ENCODE peak calls at places on chromosomes 6 and 20, in nine cellular contexts. H is lung, M is heart right ventricle, D is Peyer's patch, I is nephron progenitor cell, T is RWPE1, V is AG09309, U is AG10803, A is suprapubic skin. J is an unnamed sample.

GRCh38 chr6:132819405-132820145 is 5.2 kb downstream of the RPS12 start:
- DNase-seq in H (no peak), M (no peak), D (no peak), I (no peak), T (peak), V (no peak), U (no peak), A (no peak), J (no peak)

GRCh38 chr20:25058797-25059486 is 1.0 kb upstream of the ACSS1 start:
- DNase-seq in H (no peak), M (no peak), D (peak), I (no peak), T (no peak), V (no peak), U (no peak), A (peak), J (no peak)

GRCh38 chr20:23782366-23782983 is 31.7 kb upstream of the CST1 start:
- DNase-seq in H (no peak), M (no peak), D (no peak), I (peak), T (peak), V (no peak), U (peak), A (no peak), J (no peak)

GRCh38 chr6:44219053-44219814 is 2.5 kb downstream of the MYMX start:
- DNase-seq in H (peak), M (peak), D (peak), I (peak), T (no peak), V (no peak), U (peak), A (peak), J (no peak)

GRCh38 chr6:8277769-8278168 is 157.6 kb downstream of the SLC35B3 start:
- DNase-seq in H (no peak), M (no peak), D (no peak), I (peak), T (no peak), V (no peak), U (no peak), A (no peak), J (no peak)

GRCh38 chr20:63696628-63697356 is at the start of gene TNFRSF6B:
- DNase-seq in H (no peak), M (peak), D (peak), I (peak), T (no peak), V (no peak), U (no peak), A (peak), J (no peak)

GRCh38 chr6:101454106-101454676 is 60.7 kb downstream of the GRIK2 start:
- DNase-seq in H (no peak), M (no peak), D (no peak), I (peak), T (no peak), V (no peak), U (no peak), A (no peak), J (no peak)

GRCh38 chr20:19129976-19130612 is 82.3 kb upstream of the SLC24A3 start:
- DNase-seq in H (no peak), M (no peak), D (peak), I (no peak), T (no peak), V (no peak), U (no peak), A (no peak), J (no peak)

GRCh38 chr6:44966449-44967091 is 361.6 kb upstream of the RUNX2 start:
- DNase-seq in H (no peak), M (no peak), D (no peak), I (no peak), T (peak), V (peak), U (peak), A (no peak), J (peak)

GRCh38 chr20:58692579-58693225 is at the start of gene NPEPL1:
- DNase-seq in H (peak), M (peak), D (peak), I (peak), T (peak), V (no peak), U (peak), A (no peak), J (no peak)

GRCh38 chr20:8154636-8155035 is 22.6 kb downstream of the PLCB1 start:
- DNase-seq in H (no peak), M (no peak), D (no peak), I (no peak), T (no peak), V (no peak), U (no peak), A (no peak), J (no peak)

GRCh38 chr6:1762203-1762602 is 152.5 kb downstream of the FOXC1 start:
- DNase-seq in H (no peak), M (no peak), D (no peak), I (no peak), T (no peak), V (no peak), U (no peak), A (no peak), J (no peak)

GRCh38 chr6:127737009-127737486 is 160.1 kb downstream of the C6orf58 start:
- DNase-seq in H (peak), M (no peak), D (no peak), I (peak), T (peak), V (peak), U (peak), A (no peak), J (peak)
- TF ChIP-seq CTCF in H (peak), M (peak), D (peak), I (peak), T (peak), V (peak), U (peak), A (peak), J (peak)

DNA sequence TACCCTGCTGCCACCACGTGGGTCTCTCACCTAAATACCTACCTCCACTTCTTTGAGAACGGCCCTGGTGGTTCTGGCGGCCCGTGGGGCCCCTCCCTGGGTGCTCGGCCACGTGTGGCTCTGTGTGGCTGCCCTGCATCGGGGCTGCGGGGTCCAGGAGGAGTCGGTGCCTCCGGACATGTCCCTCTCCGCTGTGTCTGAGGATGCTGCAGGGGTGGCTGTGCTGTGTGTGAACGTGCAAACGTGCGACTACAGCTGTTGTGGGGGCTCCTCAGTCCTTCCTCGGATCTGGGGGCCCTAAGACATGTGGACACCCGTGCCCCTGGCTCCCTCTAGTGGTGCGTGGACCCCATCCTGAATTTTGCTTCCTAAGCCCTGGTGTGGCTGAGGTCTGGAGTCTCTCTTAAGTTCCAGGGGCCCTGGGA is 691.8 kb downstream of the QKI start:
- DNase-seq in H (no peak), M (peak), D (no peak), I (peak), T (no peak), V (no peak), U (no peak), A (no peak), J (no peak)
- TF ChIP-seq CTCF in H (no peak), M (peak), D (no peak), I (peak), T (no peak), V (peak), U (peak), A (no peak), J (peak)

GRCh38 chr6:70901324-70901723 is 55.5 kb downstream of the B3GAT2 start:
- DNase-seq in H (no peak), M (no peak), D (no peak), I (no peak), T (no peak), V (no peak), U (no peak), A (no peak), J (peak)
- TF ChIP-seq CTCF in H (no peak), M (no peak), D (no peak), I (no peak), T (no peak), V (peak), U (peak), A (no peak), J (peak)

DNA sequence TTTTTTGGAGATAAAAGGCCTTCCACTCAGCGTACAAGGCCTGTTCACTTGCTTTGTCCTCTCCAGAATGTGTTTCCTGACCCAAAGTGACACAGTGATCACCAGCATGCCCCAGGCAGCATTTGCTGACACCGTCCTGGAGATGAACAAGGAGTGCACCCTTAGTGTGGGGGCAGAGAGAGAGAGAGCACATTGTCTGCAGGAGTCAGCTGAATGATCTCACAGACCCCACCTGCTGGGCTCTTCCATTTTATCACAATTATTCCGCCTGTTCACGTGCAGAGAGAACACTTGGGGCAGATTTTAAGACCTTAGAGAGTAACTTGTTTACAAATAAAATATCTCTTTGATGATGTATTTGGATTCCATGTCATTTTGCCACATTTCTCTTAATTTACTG is 22.4 kb upstream of the MAS1L start:
- DNase-seq in H (no peak), M (no peak), D (no peak), I (no peak), T (no peak), V (no peak), U (no peak), A (no peak), J (no peak)
- TF ChIP-seq CTCF in H (no peak), M (no peak), D (no peak), I (no peak), T (no peak), V (no peak), U (no peak), A (no peak), J (no peak)

GRCh38 chr6:137369135-137369534 is 125.1 kb downstream of the OLIG3 start:
- DNase-seq in H (no peak), M (no peak), D (no peak), I (no peak), T (no peak), V (no peak), U (no peak), A (no peak), J (no peak)
- TF ChIP-seq CTCF in H (no peak), M (no peak), D (no peak), I (no peak), T (no peak), V (no peak), U (no peak), A (no peak), J (no peak)

GRCh38 chr6:5259428-5259827 is 1.3 kb downstream of the LYRM4 start:
- DNase-seq in H (no peak), M (no peak), D (no peak), I (no peak), T (no peak), V (no peak), U (no peak), A (no peak), J (no peak)

GRCh38 chr6:5261545-5262109 is 314 bp downstream of the FARS2 start:
- DNase-seq in H (no peak), M (no peak), D (no peak), I (no peak), T (no peak), V (peak), U (no peak), A (no peak), J (no peak)

GRCh38 chr6:5257400-5257799 is 3.4 kb downstream of the LYRM4 start:
- DNase-seq in H (no peak), M (no peak), D (no peak), I (no peak), T (no peak), V (no peak), U (no peak), A (no peak), J (no peak)

GRCh38 chr6:5260111-5260620 is 584 bp downstream of the LYRM4 start:
- DNase-seq in H (peak), M (peak), D (no peak), I (peak), T (peak), V (peak), U (peak), A (peak), J (peak)

GRCh38 chr6:5260661-5261544 is at the start of the genes FARS2 and LYRM4:
- DNase-seq in H (peak), M (peak), D (peak), I (peak), T (peak), V (peak), U (peak), A (peak), J (peak)
- TF ChIP-seq CTCF in H (no peak), M (peak), D (peak), I (peak), T (no peak), V (no peak), U (no peak), A (peak), J (peak)

DNA sequence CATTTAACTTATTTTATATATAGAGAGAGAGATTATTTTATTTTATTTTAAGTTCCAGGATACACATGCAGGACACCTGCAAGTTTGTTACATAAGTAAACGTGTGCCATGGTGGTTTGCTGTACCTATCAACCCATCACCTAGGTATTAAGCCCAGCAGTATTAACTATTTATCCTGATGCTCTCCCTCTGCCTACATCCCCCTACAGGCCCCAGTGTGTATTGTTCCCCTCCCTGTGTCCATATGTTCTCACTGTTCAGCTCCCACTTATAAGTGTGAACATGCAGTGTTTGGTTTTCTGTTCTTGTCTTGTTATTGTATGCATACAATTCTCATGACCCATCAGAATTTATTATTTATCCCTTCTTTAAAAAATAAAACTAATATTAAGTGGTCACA is 34.6 kb downstream of the FKBP1C start:
- DNase-seq in H (no peak), M (no peak), D (no peak), I (peak), T (no peak), V (no peak), U (no peak), A (no peak), J (no peak)
- TF ChIP-seq CTCF in H (no peak), M (no peak), D (no peak), I (peak), T (no peak), V (no peak), U (no peak), A (no peak), J (no peak)

DNA sequence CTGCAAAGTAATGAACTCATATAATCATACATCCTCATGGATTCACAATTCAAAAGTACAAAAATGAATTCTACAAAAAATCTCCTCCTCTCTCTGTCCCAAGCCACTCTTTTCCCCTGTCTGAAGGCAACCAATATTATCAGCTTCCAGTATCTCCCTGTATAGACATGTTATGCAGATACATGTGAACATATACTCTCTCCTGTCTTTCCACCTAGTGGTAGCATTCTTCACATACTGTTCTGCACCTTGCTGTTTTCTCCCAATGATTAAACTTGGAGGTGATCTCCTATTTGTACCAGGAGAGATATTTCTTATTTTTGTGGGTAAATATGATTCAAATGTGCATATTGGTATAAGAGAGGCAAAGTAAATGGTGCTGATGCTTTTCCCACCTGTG is 416.4 kb downstream of the EPM2A start:
- DNase-seq in H (no peak), M (no peak), D (no peak), I (no peak), T (no peak), V (no peak), U (no peak), A (no peak), J (no peak)
- TF ChIP-seq CTCF in H (no peak), M (no peak), D (no peak), I (no peak), T (no peak), V (no peak), U (no peak), A (no peak), J (no peak)

DNA sequence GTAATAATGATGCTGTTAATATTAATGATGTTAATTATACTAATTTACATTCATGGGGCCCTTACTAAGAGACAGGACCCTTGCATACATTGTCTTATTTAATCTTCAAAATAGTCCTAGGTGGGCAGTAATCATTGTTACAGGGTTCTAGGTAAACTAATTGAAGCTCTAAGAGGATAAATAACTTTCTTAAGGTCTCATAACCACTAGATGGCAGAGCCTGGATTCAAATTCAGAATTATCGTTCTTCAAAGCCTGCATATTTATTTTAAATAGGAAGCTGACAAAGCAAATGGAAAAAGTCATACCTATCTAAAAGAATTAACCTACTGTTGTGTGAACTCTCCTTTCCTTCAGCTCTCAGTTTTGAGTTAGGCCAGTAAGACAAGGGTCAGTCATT is 23.5 kb downstream of the PTCHD4 start:
- DNase-seq in H (no peak), M (no peak), D (no peak), I (no peak), T (no peak), V (no peak), U (no peak), A (no peak), J (peak)
- TF ChIP-seq CTCF in H (no peak), M (peak), D (no peak), I (no peak), T (peak), V (peak), U (no peak), A (no peak), J (peak)

GRCh38 chr6:162056745-162057144 is 670.8 kb downstream of the PRKN start:
- DNase-seq in H (no peak), M (peak), D (no peak), I (peak), T (no peak), V (no peak), U (peak), A (no peak), J (no peak)
- TF ChIP-seq CTCF in H (no peak), M (no peak), D (no peak), I (no peak), T (no peak), V (no peak), U (no peak), A (no peak), J (no peak)